ENCODE peak calls at places on chromosomes 13 and 19, in six cellular contexts. B, Y, G, N, W and Q are unnamed samples. For H3K9me3, the result is how much of the 10 kb centered on the place peaks cover.

GRCh38 chr19:7115721-7116120 is 46.2 kb downstream of the ZNF557 start:
- DNase-seq in G (no peak), N (no peak), B (no peak), W (no peak), Y (peak), Q (no peak)

GRCh38 chr13:74910399-74910798 is 571.6 kb downstream of the TBC1D4 start:
- DNase-seq in G (no peak), Y (no peak), N (no peak), B (no peak), W (no peak), Q (no peak)

GRCh38 chr19:53953383-53953782 is 9.4 kb upstream of the CACNG8 start:
- DNase-seq in N (no peak), W (no peak), B (no peak), G (no peak), Y (no peak), Q (no peak)

GRCh38 chr19:7888145-7888825 is at the start of gene LRRC8E:
- DNase-seq in G (peak), W (no peak), N (peak), B (peak), Y (peak), Q (no peak)

GRCh38 chr13:49821216-49821820 is 28.8 kb upstream of the KPNA3 start:
- DNase-seq in W (no peak), G (no peak), N (no peak), Y (no peak), B (peak), Q (no peak)

GRCh38 chr13:41386206-41386605 is 71.1 kb upstream of the RGCC start:
- DNase-seq in W (no peak), G (no peak), Y (no peak), B (no peak), N (no peak), Q (no peak)

GRCh38 chr19:48501446-48501960 is 10.1 kb downstream of the LMTK3 start:
- DNase-seq in G (peak), B (no peak), Y (no peak), W (no peak), N (no peak), Q (no peak)

GRCh38 chr19:3071764-3072163 is 9.5 kb upstream of the TLE5 start:
- DNase-seq in B (no peak), N (no peak), Y (no peak), G (no peak), W (no peak), Q (no peak)

GRCh38 chr19:32908641-32909190 is 39.1 kb upstream of the SLC7A9 start:
- DNase-seq in N (no peak), Y (no peak), W (no peak), G (no peak), B (no peak), Q (no peak)

GRCh38 chr19:15843186-15843585 is 27.7 kb upstream of the OR10H1 start:
- DNase-seq in G (no peak), W (no peak), N (no peak), Y (no peak), B (no peak), Q (no peak)

GRCh38 chr13:19056355-19056880 is 125.2 kb downstream of the TUBA3C start:
- DNase-seq in Y (no peak), G (no peak), B (no peak), W (no peak), N (no peak), Q (no peak)
- H3K9me3 ChIP-seq in Y (under half), G (under half), B (under half), W (under half), N (under half), Q (under half)

GRCh38 chr13:59446391-59446790 is 717.3 kb downstream of the DIAPH3 start:
- DNase-seq in Y (no peak), G (no peak), N (no peak), W (no peak), B (no peak), Q (no peak)
- H3K27ac ChIP-seq in Y (no peak), G (no peak), N (no peak), W (no peak), B (no peak), Q (no peak)

GRCh38 chr19:18435185-18435841 is 2.6 kb downstream of the ISYNA1 start:
- DNase-seq in B (no peak), G (no peak), Y (no peak), N (no peak), W (no peak), Q (peak)

GRCh38 chr19:18434411-18435184 is 3.3 kb downstream of the ISYNA1 start:
- DNase-seq in Y (no peak), B (no peak), W (no peak), N (no peak), G (no peak), Q (no peak)

GRCh38 chr19:18433039-18433691 is 4.8 kb downstream of the ISYNA1 start:
- DNase-seq in B (peak), Y (peak), W (no peak), N (no peak), G (no peak), Q (no peak)

GRCh38 chr19:18432275-18433038 is 5.5 kb downstream of the ISYNA1 start:
- DNase-seq in B (no peak), W (no peak), N (no peak), Y (no peak), G (no peak), Q (no peak)

GRCh38 chr19:18433735-18434398 is 4.1 kb downstream of the ISYNA1 start:
- DNase-seq in N (no peak), Y (no peak), W (no peak), B (peak), G (no peak), Q (no peak)
- H3K4me3 ChIP-seq in N (no peak), Y (peak), W (peak), B (peak), G (no peak), Q (no peak)

GRCh38 chr19:57776764-57777296 is 7.4 kb downstream of the ZNF586 start:
- DNase-seq in N (no peak), B (no peak), W (no peak), G (no peak), Y (no peak), Q (no peak)

GRCh38 chr19:57778358-57778757 is 8.9 kb downstream of the ZNF586 start:
- DNase-seq in Y (no peak), W (no peak), G (no peak), B (no peak), N (no peak), Q (no peak)

GRCh38 chr19:57773488-57773887 is 4.0 kb downstream of the ZNF586 start:
- DNase-seq in W (no peak), G (no peak), N (no peak), Y (no peak), B (no peak), Q (no peak)

GRCh38 chr19:57779220-57779845 is 9.9 kb downstream of the ZNF586 start:
- DNase-seq in B (no peak), Y (no peak), N (peak), W (no peak), G (no peak), Q (no peak)
- H3K9me3 ChIP-seq in B (under half), Y (under half), N (under half), W (half or more), G (half or more), Q (half or more)

DNA sequence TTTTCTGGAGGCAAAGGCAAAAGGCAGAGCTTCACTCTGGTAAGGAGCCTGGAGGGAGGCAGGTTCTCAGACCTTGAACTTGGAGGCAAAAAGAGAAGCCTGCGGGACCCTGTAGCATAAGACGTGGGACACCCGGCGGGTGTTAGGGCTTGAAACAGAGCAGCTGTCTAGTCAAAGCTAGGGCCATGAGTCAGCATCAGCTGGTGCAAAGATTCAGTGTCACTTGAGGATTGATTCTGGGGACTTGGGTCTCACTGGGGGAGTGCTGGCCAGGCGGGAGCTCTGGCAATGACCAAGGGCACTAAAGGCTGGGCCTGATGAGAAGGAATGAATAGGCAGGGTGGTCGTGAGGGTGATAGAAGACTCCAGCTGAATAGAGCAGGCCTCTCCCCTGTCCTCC is 97.0 kb downstream of the MBNL2 start:
- DNase-seq in B (peak), G (no peak), N (peak), Y (no peak), W (no peak), Q (no peak)
- H3K27ac ChIP-seq in B (peak), G (no peak), N (peak), Y (peak), W (no peak), Q (no peak)

DNA sequence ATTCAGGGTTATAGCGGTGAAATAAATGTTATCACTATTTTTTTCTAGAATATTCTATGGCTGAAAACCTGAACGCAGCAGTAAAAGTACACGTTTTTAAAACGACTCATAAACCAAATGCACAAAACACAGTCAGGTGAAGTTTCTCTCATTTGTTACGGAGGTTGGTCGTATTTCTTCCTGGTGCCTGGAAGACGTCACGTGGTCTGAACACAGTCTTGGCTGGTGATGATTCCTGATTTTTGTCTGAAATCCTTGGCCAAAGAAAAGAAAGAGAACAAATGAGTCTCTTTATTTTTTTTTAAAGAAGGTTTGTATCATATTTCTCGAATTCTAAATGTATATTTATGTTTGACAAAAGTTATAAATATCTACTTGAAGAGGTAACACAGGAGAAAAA is 9.8 kb upstream of the PNMA8A start:
- DNase-seq in Y (no peak), W (no peak), B (peak), N (peak), G (no peak), Q (no peak)
- H3K4me3 ChIP-seq in Y (no peak), W (no peak), B (no peak), N (no peak), G (no peak), Q (no peak)

GRCh38 chr19:37551123-37551993 is 43.2 kb downstream of the ZNF571 start:
- DNase-seq in N (peak), G (peak), W (no peak), B (peak), Y (no peak), Q (peak)
- H3K9me3 ChIP-seq in N (under half), G (half or more), W (half or more), B (under half), Y (half or more), Q (half or more)

GRCh38 chr19:1109032-1109541 is 5.3 kb downstream of the GPX4 start:
- DNase-seq in W (no peak), B (no peak), G (no peak), N (no peak), Y (no peak), Q (no peak)
- H3K27ac ChIP-seq in W (no peak), B (no peak), G (no peak), N (no peak), Y (no peak), Q (no peak)

GRCh38 chr13:46178821-46179220 is 3.2 kb downstream of the LCP1 start:
- DNase-seq in N (no peak), B (no peak), W (no peak), Y (no peak), G (no peak), Q (no peak)
- H3K4me3 ChIP-seq in N (no peak), B (no peak), W (no peak), Y (peak), G (peak), Q (peak)

GRCh38 chr19:11905928-11906327 is 18.3 kb downstream of the ZNF69 start:
- DNase-seq in G (no peak), Y (no peak), N (no peak), B (no peak), W (no peak), Q (no peak)

GRCh38 chr19:11902228-11902627 is 14.6 kb downstream of the ZNF69 start:
- DNase-seq in N (no peak), W (no peak), B (no peak), G (no peak), Y (no peak), Q (no peak)
- H3K9me3 ChIP-seq in N (under half), W (half or more), B (under half), G (half or more), Y (under half), Q (under half)